ENCODE peak calls at places on chromosomes 5 and 9, in six cellular contexts. U, V, T, E, O and A are unnamed samples.

GRCh38 chr9:101269596-101270324 is 115.0 kb downstream of the BAAT start:
- DNase-seq in O (peak; percentile 71), V (no peak), T (no peak), E (no peak), U (no peak), A (no peak)

GRCh38 chr9:17280350-17281012 is 145.6 kb downstream of the CNTLN start:
- DNase-seq in O (no peak), V (no peak), E (peak; percentile 63), T (no peak), U (peak; percentile 9), A (no peak)

GRCh38 chr9:130341128-130341527 is 75.6 kb downstream of the HMCN2 start:
- DNase-seq in O (no peak), E (no peak), T (no peak), V (no peak), U (no peak), A (no peak)

GRCh38 chr9:133374612-133375115 is 1.2 kb downstream of the SURF4 start:
- DNase-seq in O (no peak), T (no peak), E (peak; percentile 53), U (peak; percentile 41), V (no peak), A (no peak)

GRCh38 chr9:36924071-36924470 is 110.0 kb downstream of the PAX5 start:
- DNase-seq in T (peak; percentile 6), E (peak; percentile 81), O (no peak), V (no peak), U (peak; percentile 88), A (no peak)

GRCh38 chr5:178467261-178468195 is 122.7 kb downstream of the COL23A1 start:
- DNase-seq in V (peak; percentile 50), U (no peak), E (peak; percentile 21), O (peak; percentile 32), T (no peak), A (no peak)

GRCh38 chr5:126683912-126684311 is 83.2 kb downstream of the PHAX start:
- DNase-seq in E (no peak), V (no peak), U (no peak), O (no peak), T (no peak), A (no peak)

GRCh38 chr9:121198512-121199042 is 3.1 kb downstream of the RAB14 start:
- DNase-seq in O (no peak), U (no peak), E (no peak), V (no peak), T (no peak), A (no peak)

GRCh38 chr5:42005561-42006153 is 80.6 kb downstream of the FBXO4 start:
- DNase-seq in V (no peak), U (peak; percentile 23), E (peak; percentile 44), T (no peak), O (no peak), A (no peak)

GRCh38 chr5:141969783-141970741 is 1.2 kb downstream of the RNF14 start:
- DNase-seq in O (no peak), V (no peak), E (no peak), T (no peak), U (no peak), A (no peak)

GRCh38 chr5:76472338-76473336 is 69.6 kb downstream of the IQGAP2 start:
- DNase-seq in T (no peak), U (no peak), E (no peak), V (no peak), O (no peak), A (no peak)

GRCh38 chr9:9791621-9792020 is 821.2 kb downstream of the PTPRD start:
- DNase-seq in V (no peak), O (peak; percentile 44), U (no peak), T (no peak), E (peak; percentile 1), A (no peak)

GRCh38 chr5:126847318-126848221 is 70.6 kb downstream of the LMNB1 start:
- DNase-seq in V (no peak), O (no peak), U (no peak), T (no peak), E (no peak), A (no peak)

GRCh38 chr9:76395381-76395780 is 1.2 kb upstream of the RFK start:
- DNase-seq in O (peak; percentile 16), V (no peak), T (peak; percentile 47), U (no peak), E (no peak), A (no peak)